ENCODE peak calls at places on chromosomes 12 and 14, in four cellular contexts. One of them, this sample, is unnamed.
A peak's percentile ranks its signal among the peaks of the same experiment; 100 is the strongest.

GRCh38 chr12:119153477-119154434 is 25.0 kb upstream of the HSPB8 start:
- DNase-seq in NB4: peak; percentile 61
- DNase-seq in AG10803: peak; percentile 17
- DNase-seq in ACHN: peak; percentile 69
- DNase-seq in this sample: peak; percentile 94

GRCh38 chr12:114713466-114714215 is 29.7 kb upstream of the TBX3 start:
- DNase-seq in NB4: no peak
- DNase-seq in AG10803: no peak
- DNase-seq in ACHN: no peak
- DNase-seq in this sample: no peak

GRCh38 chr12:44875417-44875953 is 630 bp downstream of the NELL2 start:
- DNase-seq in NB4: no peak
- DNase-seq in AG10803: no peak
- DNase-seq in ACHN: no peak
- DNase-seq in this sample: peak; percentile 12

GRCh38 chr14:91577632-91578233 is 67.6 kb upstream of the PPP4R3A start:
- DNase-seq in NB4: no peak
- DNase-seq in AG10803: no peak
- DNase-seq in ACHN: no peak
- DNase-seq in this sample: no peak

GRCh38 chr12:4346931-4347330 is 25.9 kb downstream of the TIGAR start:
- DNase-seq in NB4: no peak
- DNase-seq in AG10803: no peak
- DNase-seq in ACHN: no peak
- DNase-seq in this sample: no peak

GRCh38 chr12:78226763-78227162 is 396.1 kb downstream of the NAV3 start:
- DNase-seq in NB4: no peak
- DNase-seq in AG10803: peak; percentile 46
- DNase-seq in ACHN: no peak
- DNase-seq in this sample: no peak

GRCh38 chr12:6285532-6286306 is 24.8 kb upstream of the PLEKHG6 start:
- DNase-seq in NB4: no peak
- DNase-seq in AG10803: no peak
- DNase-seq in ACHN: no peak
- DNase-seq in this sample: no peak

GRCh38 chr14:34224221-34224620 is 237.8 kb downstream of the SPTSSA start:
- DNase-seq in NB4: no peak
- DNase-seq in AG10803: no peak
- DNase-seq in ACHN: no peak
- DNase-seq in this sample: no peak